ENCODE peak calls at places on chromosome 4, in nine cellular contexts. One of them, this sample, is unnamed.

GRCh38 chr4:42454755-42455154 is 57.5 kb downstream of the SHISA3 start:
- DNase-seq in astrocyte of the spinal cord: no peak
- DNase-seq in cardiac fibroblast: peak
- DNase-seq in RWPE1: no peak
- DNase-seq in neural crest cell: no peak
- DNase-seq in K562: no peak
- DNase-seq in RWPE2: no peak
- DNase-seq in hepatocyte: no peak
- DNase-seq in epithelial cell of esophagus: peak
- DNase-seq in this sample: no peak

GRCh38 chr4:12173496-12173895 is 744.8 kb upstream of the HS3ST1 start:
- DNase-seq in epithelial cell of esophagus: no peak
- DNase-seq in hepatocyte: no peak
- DNase-seq in RWPE2: no peak
- DNase-seq in K562: no peak
- DNase-seq in astrocyte of the spinal cord: no peak
- DNase-seq in neural crest cell: no peak
- DNase-seq in RWPE1: no peak
- DNase-seq in cardiac fibroblast: no peak
- DNase-seq in this sample: no peak

GRCh38 chr4:105605493-105605892 is 53.1 kb downstream of the ARHGEF38 start:
- DNase-seq in neural crest cell: no peak
- DNase-seq in K562: no peak
- DNase-seq in RWPE2: no peak
- DNase-seq in cardiac fibroblast: peak
- DNase-seq in RWPE1: no peak
- DNase-seq in epithelial cell of esophagus: peak
- DNase-seq in hepatocyte: no peak
- DNase-seq in astrocyte of the spinal cord: peak
- DNase-seq in this sample: no peak

GRCh38 chr4:114728426-114728825 is 129.8 kb downstream of the UGT8 start:
- DNase-seq in RWPE2: no peak
- DNase-seq in K562: no peak
- DNase-seq in astrocyte of the spinal cord: no peak
- DNase-seq in hepatocyte: no peak
- DNase-seq in epithelial cell of esophagus: no peak
- DNase-seq in neural crest cell: no peak
- DNase-seq in cardiac fibroblast: no peak
- DNase-seq in RWPE1: no peak
- DNase-seq in this sample: no peak

GRCh38 chr4:114272226-114272625 is 292.8 kb upstream of the ARSJ start:
- DNase-seq in K562: no peak
- DNase-seq in hepatocyte: peak
- DNase-seq in astrocyte of the spinal cord: peak
- DNase-seq in RWPE2: no peak
- DNase-seq in RWPE1: peak
- DNase-seq in cardiac fibroblast: peak
- DNase-seq in neural crest cell: no peak
- DNase-seq in epithelial cell of esophagus: peak
- DNase-seq in this sample: no peak

GRCh38 chr4:118920247-118920646 is 31.6 kb downstream of the SYNPO2 start:
- DNase-seq in RWPE1: no peak
- DNase-seq in epithelial cell of esophagus: no peak
- DNase-seq in K562: no peak
- DNase-seq in cardiac fibroblast: peak
- DNase-seq in neural crest cell: no peak
- DNase-seq in astrocyte of the spinal cord: peak
- DNase-seq in hepatocyte: peak
- DNase-seq in RWPE2: no peak
- DNase-seq in this sample: no peak

GRCh38 chr4:109826719-109827118 is 1.1 kb upstream of the RRH start:
- DNase-seq in K562: peak
- DNase-seq in RWPE1: peak
- DNase-seq in epithelial cell of esophagus: peak
- DNase-seq in hepatocyte: peak
- DNase-seq in cardiac fibroblast: peak
- DNase-seq in RWPE2: no peak
- DNase-seq in neural crest cell: no peak
- DNase-seq in astrocyte of the spinal cord: peak
- DNase-seq in this sample: no peak

GRCh38 chr4:145879598-145879997 is 59.0 kb downstream of the ZNF827 start:
- DNase-seq in RWPE1: no peak
- DNase-seq in RWPE2: no peak
- DNase-seq in K562: no peak
- DNase-seq in neural crest cell: no peak
- DNase-seq in cardiac fibroblast: peak
- DNase-seq in hepatocyte: peak
- DNase-seq in astrocyte of the spinal cord: peak
- DNase-seq in epithelial cell of esophagus: no peak
- DNase-seq in this sample: no peak

GRCh38 chr4:105483840-105484239 is 10.0 kb upstream of the PPA2 start:
- DNase-seq in neural crest cell: no peak
- DNase-seq in K562: no peak
- DNase-seq in astrocyte of the spinal cord: no peak
- DNase-seq in RWPE2: no peak
- DNase-seq in RWPE1: no peak
- DNase-seq in epithelial cell of esophagus: no peak
- DNase-seq in hepatocyte: no peak
- DNase-seq in cardiac fibroblast: no peak
- DNase-seq in this sample: no peak

GRCh38 chr4:29900336-29900735 is 819.8 kb upstream of the PCDH7 start:
- DNase-seq in hepatocyte: no peak
- DNase-seq in K562: no peak
- DNase-seq in epithelial cell of esophagus: peak
- DNase-seq in cardiac fibroblast: no peak
- DNase-seq in RWPE1: no peak
- DNase-seq in neural crest cell: no peak
- DNase-seq in astrocyte of the spinal cord: no peak
- DNase-seq in RWPE2: no peak
- DNase-seq in this sample: no peak

GRCh38 chr4:40003986-40004385 is 26.3 kb upstream of the PDS5A start:
- DNase-seq in K562: no peak
- DNase-seq in RWPE2: no peak
- DNase-seq in RWPE1: no peak
- DNase-seq in epithelial cell of esophagus: peak
- DNase-seq in neural crest cell: no peak
- DNase-seq in cardiac fibroblast: peak
- DNase-seq in hepatocyte: no peak
- DNase-seq in astrocyte of the spinal cord: peak
- DNase-seq in this sample: no peak

GRCh38 chr4:53914313-53915016 is 149.9 kb downstream of the CHIC2 start:
- DNase-seq in neural crest cell: no peak
- DNase-seq in epithelial cell of esophagus: peak
- DNase-seq in hepatocyte: peak
- DNase-seq in cardiac fibroblast: peak
- DNase-seq in RWPE1: peak
- DNase-seq in RWPE2: peak
- DNase-seq in K562: no peak
- DNase-seq in astrocyte of the spinal cord: peak
- DNase-seq in this sample: no peak

GRCh38 chr4:153788064-153788418 is 842 bp downstream of the SFRP2 start:
- DNase-seq in K562: no peak
- DNase-seq in epithelial cell of esophagus: no peak
- DNase-seq in astrocyte of the spinal cord: no peak
- DNase-seq in hepatocyte: no peak
- DNase-seq in RWPE2: no peak
- DNase-seq in cardiac fibroblast: no peak
- DNase-seq in RWPE1: no peak
- DNase-seq in neural crest cell: no peak
- DNase-seq in this sample: no peak

GRCh38 chr4:156784970-156785369 is 186.6 kb downstream of the PDGFC start:
- DNase-seq in K562: no peak
- DNase-seq in neural crest cell: no peak
- DNase-seq in cardiac fibroblast: peak
- DNase-seq in epithelial cell of esophagus: peak
- DNase-seq in astrocyte of the spinal cord: no peak
- DNase-seq in RWPE1: no peak
- DNase-seq in hepatocyte: no peak
- DNase-seq in RWPE2: no peak
- DNase-seq in this sample: no peak

GRCh38 chr4:165726831-165727230 is 146.2 kb upstream of the TLL1 start:
- DNase-seq in RWPE1: no peak
- DNase-seq in K562: no peak
- DNase-seq in cardiac fibroblast: peak
- DNase-seq in astrocyte of the spinal cord: peak
- DNase-seq in epithelial cell of esophagus: peak
- DNase-seq in RWPE2: no peak
- DNase-seq in hepatocyte: no peak
- DNase-seq in neural crest cell: no peak
- DNase-seq in this sample: no peak

GRCh38 chr4:25862411-25863346 is at the start of gene SEL1L3:
- DNase-seq in RWPE2: peak
- DNase-seq in K562: peak
- DNase-seq in epithelial cell of esophagus: peak
- DNase-seq in hepatocyte: peak
- DNase-seq in astrocyte of the spinal cord: no peak
- DNase-seq in cardiac fibroblast: no peak
- DNase-seq in neural crest cell: no peak
- DNase-seq in RWPE1: peak
- DNase-seq in this sample: no peak

GRCh38 chr4:93764647-93765246 is 63.8 kb upstream of the ATOH1 start:
- DNase-seq in astrocyte of the spinal cord: peak
- DNase-seq in cardiac fibroblast: peak
- DNase-seq in RWPE1: peak
- DNase-seq in epithelial cell of esophagus: peak
- DNase-seq in RWPE2: no peak
- DNase-seq in hepatocyte: peak
- DNase-seq in neural crest cell: peak
- DNase-seq in K562: peak
- DNase-seq in this sample: no peak

GRCh38 chr4:119498520-119498919 is 130.1 kb downstream of the PDE5A start:
- DNase-seq in RWPE1: no peak
- DNase-seq in RWPE2: no peak
- DNase-seq in K562: no peak
- DNase-seq in hepatocyte: peak
- DNase-seq in cardiac fibroblast: peak
- DNase-seq in neural crest cell: no peak
- DNase-seq in epithelial cell of esophagus: no peak
- DNase-seq in astrocyte of the spinal cord: peak
- DNase-seq in this sample: no peak

GRCh38 chr4:52266537-52267137 is 215.5 kb downstream of the SPATA18 start:
- DNase-seq in K562: no peak
- DNase-seq in epithelial cell of esophagus: no peak
- DNase-seq in hepatocyte: no peak
- DNase-seq in RWPE1: no peak
- DNase-seq in RWPE2: no peak
- DNase-seq in astrocyte of the spinal cord: no peak
- DNase-seq in cardiac fibroblast: no peak
- DNase-seq in neural crest cell: no peak
- DNase-seq in this sample: no peak

GRCh38 chr4:31573554-31573953 is 853.4 kb downstream of the PCDH7 start:
- DNase-seq in RWPE2: no peak
- DNase-seq in cardiac fibroblast: no peak
- DNase-seq in RWPE1: no peak
- DNase-seq in hepatocyte: no peak
- DNase-seq in K562: no peak
- DNase-seq in neural crest cell: no peak
- DNase-seq in astrocyte of the spinal cord: no peak
- DNase-seq in epithelial cell of esophagus: peak
- DNase-seq in this sample: no peak
- TF ChIP-seq CTCF in RWPE2: no peak
- TF ChIP-seq CTCF in cardiac fibroblast: no peak
- TF ChIP-seq CTCF in RWPE1: no peak
- TF ChIP-seq CTCF in hepatocyte: no peak
- TF ChIP-seq CTCF in K562: no peak
- TF ChIP-seq CTCF in neural crest cell: no peak
- TF ChIP-seq CTCF in astrocyte of the spinal cord: no peak
- TF ChIP-seq CTCF in epithelial cell of esophagus: no peak
- TF ChIP-seq CTCF in this sample: no peak

GRCh38 chr4:112540695-112541094 is 24.7 kb upstream of the NEUROG2 start:
- DNase-seq in cardiac fibroblast: no peak
- DNase-seq in epithelial cell of esophagus: no peak
- DNase-seq in astrocyte of the spinal cord: no peak
- DNase-seq in hepatocyte: no peak
- DNase-seq in RWPE2: no peak
- DNase-seq in RWPE1: no peak
- DNase-seq in neural crest cell: no peak
- DNase-seq in K562: no peak
- DNase-seq in this sample: no peak

GRCh38 chr4:112532267-112532666 is 16.3 kb upstream of the NEUROG2 start:
- DNase-seq in astrocyte of the spinal cord: no peak
- DNase-seq in RWPE2: no peak
- DNase-seq in cardiac fibroblast: peak
- DNase-seq in epithelial cell of esophagus: peak
- DNase-seq in neural crest cell: no peak
- DNase-seq in RWPE1: no peak
- DNase-seq in hepatocyte: no peak
- DNase-seq in K562: no peak
- DNase-seq in this sample: no peak

GRCh38 chr4:112531146-112531545 is 15.2 kb upstream of the NEUROG2 start:
- DNase-seq in hepatocyte: no peak
- DNase-seq in cardiac fibroblast: no peak
- DNase-seq in K562: no peak
- DNase-seq in RWPE1: no peak
- DNase-seq in astrocyte of the spinal cord: no peak
- DNase-seq in neural crest cell: no peak
- DNase-seq in RWPE2: no peak
- DNase-seq in epithelial cell of esophagus: no peak
- DNase-seq in this sample: no peak

DNA sequence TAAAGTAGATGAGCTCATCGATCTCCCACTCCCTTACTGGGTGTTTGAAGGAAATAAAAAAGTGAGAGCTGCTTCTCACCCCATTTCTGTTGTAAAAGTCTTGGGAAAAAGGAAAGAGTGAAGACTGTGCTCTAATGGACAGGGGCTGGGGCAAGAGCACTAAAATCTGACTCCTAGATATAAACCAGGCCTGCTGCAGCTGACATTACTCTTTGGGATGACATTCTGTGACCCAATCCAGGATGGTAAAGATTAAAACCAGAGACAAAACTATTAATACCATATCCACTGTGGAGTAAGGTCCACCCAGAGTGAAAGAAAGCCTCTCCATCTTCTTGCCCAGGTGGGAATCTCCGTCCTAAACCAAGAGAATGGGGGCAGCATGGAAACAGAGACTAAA is 20.1 kb upstream of the NEUROG2 start:
- DNase-seq in K562: no peak
- DNase-seq in cardiac fibroblast: no peak
- DNase-seq in epithelial cell of esophagus: no peak
- DNase-seq in astrocyte of the spinal cord: no peak
- DNase-seq in neural crest cell: no peak
- DNase-seq in RWPE2: no peak
- DNase-seq in hepatocyte: no peak
- DNase-seq in RWPE1: no peak
- DNase-seq in this sample: no peak
- TF ChIP-seq CTCF in K562: no peak
- TF ChIP-seq CTCF in cardiac fibroblast: no peak
- TF ChIP-seq CTCF in epithelial cell of esophagus: no peak
- TF ChIP-seq CTCF in astrocyte of the spinal cord: no peak
- TF ChIP-seq CTCF in neural crest cell: no peak
- TF ChIP-seq CTCF in RWPE2: no peak
- TF ChIP-seq CTCF in hepatocyte: no peak
- TF ChIP-seq CTCF in RWPE1: no peak
- TF ChIP-seq CTCF in this sample: no peak

GRCh38 chr4:73311428-73311827 is 52.8 kb upstream of the ANKRD17 start:
- DNase-seq in RWPE1: peak
- DNase-seq in cardiac fibroblast: peak
- DNase-seq in epithelial cell of esophagus: peak
- DNase-seq in RWPE2: no peak
- DNase-seq in hepatocyte: peak
- DNase-seq in astrocyte of the spinal cord: peak
- DNase-seq in K562: no peak
- DNase-seq in neural crest cell: no peak
- DNase-seq in this sample: no peak
- TF ChIP-seq CTCF in RWPE1: peak
- TF ChIP-seq CTCF in cardiac fibroblast: peak
- TF ChIP-seq CTCF in epithelial cell of esophagus: peak
- TF ChIP-seq CTCF in RWPE2: peak
- TF ChIP-seq CTCF in hepatocyte: peak
- TF ChIP-seq CTCF in astrocyte of the spinal cord: peak
- TF ChIP-seq CTCF in K562: peak
- TF ChIP-seq CTCF in neural crest cell: peak
- TF ChIP-seq CTCF in this sample: no peak

GRCh38 chr4:62901101-62901500 is 1508.1 kb downstream of the TECRL start:
- DNase-seq in astrocyte of the spinal cord: no peak
- DNase-seq in RWPE1: no peak
- DNase-seq in RWPE2: no peak
- DNase-seq in epithelial cell of esophagus: no peak
- DNase-seq in K562: no peak
- DNase-seq in cardiac fibroblast: no peak
- DNase-seq in neural crest cell: no peak
- DNase-seq in hepatocyte: no peak
- DNase-seq in this sample: no peak
- TF ChIP-seq CTCF in astrocyte of the spinal cord: no peak
- TF ChIP-seq CTCF in RWPE1: no peak
- TF ChIP-seq CTCF in RWPE2: no peak
- TF ChIP-seq CTCF in epithelial cell of esophagus: no peak
- TF ChIP-seq CTCF in K562: no peak
- TF ChIP-seq CTCF in cardiac fibroblast: no peak
- TF ChIP-seq CTCF in neural crest cell: no peak
- TF ChIP-seq CTCF in hepatocyte: no peak
- TF ChIP-seq CTCF in this sample: no peak

This sample was measured in breast epithelium.